ENCODE peak calls at places on chromosomes 13 and 19, in ten cellular contexts. Y is WTC11; H is GM06990; J is kidney epithelial cell; L is AG09309; T is PC-3; V is astrocyte of the spinal cord; W is CD8-positive, alpha-beta T cell; G is neural crest cell; K is RWPE1. Z is an unnamed sample.

GRCh38 chr19:42017040-42017439 is 23.0 kb upstream of the ATP1A3 start:
- DNase-seq in Y (no peak), H (no peak), J (no peak), L (no peak), T (peak; percentile 54), V (no peak), W (no peak), G (no peak), K (no peak), Z (no peak)

GRCh38 chr13:69199664-69200063 is 908.0 kb upstream of the ATXN8OS start:
- DNase-seq in Y (no peak), H (no peak), J (no peak), L (no peak), T (no peak), V (no peak), W (no peak), G (peak; percentile 6), K (no peak), Z (no peak)

GRCh38 chr19:10430505-10431253 is 10.3 kb downstream of the PDE4A start:
- DNase-seq in Y (peak; percentile 36), H (peak; percentile 66), J (no peak), L (no peak), T (peak; percentile 30), V (no peak), W (no peak), G (no peak), K (no peak), Z (no peak)

GRCh38 chr13:49643003-49643651 is 14.8 kb downstream of the ARL11 start:
- DNase-seq in Y (no peak), H (no peak), J (no peak), L (no peak), T (no peak), V (no peak), W (no peak), G (no peak), K (no peak), Z (no peak)

GRCh38 chr13:33917135-33917534 is 99.2 kb downstream of the RFC3 start:
- DNase-seq in Y (no peak), H (no peak), J (no peak), L (no peak), T (no peak), V (no peak), W (no peak), G (no peak), K (no peak), Z (no peak)

GRCh38 chr13:28755546-28755870 is 36.7 kb upstream of the SLC46A3 start:
- DNase-seq in Y (no peak), H (no peak), J (no peak), L (peak; percentile 58), T (no peak), V (no peak), W (no peak), G (no peak), K (no peak), Z (no peak)

GRCh38 chr13:40583738-40584137 is 82.7 kb downstream of the FOXO1 start:
- DNase-seq in Y (no peak), H (no peak), J (no peak), L (no peak), T (no peak), V (no peak), W (no peak), G (no peak), K (no peak), Z (no peak)

GRCh38 chr19:4057913-4058695 is 8.6 kb downstream of the ZBTB7A start:
- DNase-seq in Y (no peak), H (no peak), J (no peak), L (peak; percentile 63), T (peak; percentile 77), V (peak; percentile 79), W (peak; percentile 63), G (no peak), K (peak; percentile 90), Z (peak; percentile 96)

GRCh38 chr19:13843104-13843921 is 33.6 kb upstream of the NANOS3 start:
- DNase-seq in Y (peak; percentile 47), H (no peak), J (no peak), L (no peak), T (peak; percentile 92), V (peak; percentile 37), W (no peak), G (no peak), K (peak; percentile 88), Z (peak; percentile 97)

GRCh38 chr19:13844130-13844631 is 32.8 kb upstream of the NANOS3 start:
- DNase-seq in Y (no peak), H (no peak), J (no peak), L (no peak), T (no peak), V (no peak), W (peak; percentile 12), G (no peak), K (peak; percentile 73), Z (peak; percentile 69)

GRCh38 chr19:13840751-13841338 is 36.1 kb upstream of the NANOS3 start:
- DNase-seq in Y (no peak), H (no peak), J (no peak), L (no peak), T (no peak), V (peak; percentile 38), W (peak; percentile 42), G (no peak), K (no peak), Z (no peak)

GRCh38 chr19:13841339-13842293 is 35.3 kb upstream of the NANOS3 start:
- DNase-seq in Y (no peak), H (no peak), J (no peak), L (no peak), T (peak; percentile 57), V (peak; percentile 48), W (peak; percentile 45), G (no peak), K (no peak), Z (peak; percentile 91)

DNA sequence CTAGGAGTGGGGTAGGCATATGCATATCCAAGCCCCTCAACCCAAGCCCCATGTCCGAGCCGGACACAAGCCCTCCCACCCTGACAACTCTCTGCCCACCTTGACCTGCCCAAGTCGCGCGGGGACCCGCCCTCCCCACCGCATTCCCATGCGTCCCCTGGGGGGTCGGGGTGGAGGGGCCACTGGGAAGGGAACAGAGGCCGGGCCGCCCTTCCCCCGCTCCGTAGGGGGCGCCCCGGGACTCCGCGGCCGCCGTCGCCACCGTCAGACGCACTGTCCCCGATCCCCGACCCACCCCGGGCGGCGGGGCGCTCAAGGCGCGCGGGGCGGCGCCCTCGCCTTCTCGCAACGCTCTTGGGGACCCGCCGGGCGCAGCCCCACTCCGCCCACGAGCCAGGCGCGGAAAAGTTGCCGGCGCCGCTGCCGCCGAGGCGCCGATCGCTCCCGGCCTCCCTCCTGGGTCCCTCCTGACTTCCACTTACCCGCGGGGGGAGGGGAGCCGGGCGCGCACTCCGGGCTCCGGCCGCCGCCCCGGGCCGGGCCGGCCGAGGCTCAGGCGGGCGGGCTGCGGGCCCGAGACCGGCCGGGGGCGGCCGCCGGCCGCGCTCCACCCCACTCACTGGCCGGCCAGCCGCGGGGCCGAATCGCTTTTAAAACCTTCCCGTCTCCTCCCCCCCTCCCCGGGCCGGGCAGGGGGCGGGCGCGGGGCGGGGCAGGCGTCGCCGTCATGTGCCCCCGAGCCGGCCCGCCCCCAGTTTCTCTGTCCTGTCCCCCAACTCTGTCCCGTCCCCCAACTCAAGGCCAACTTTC is 34.4 kb upstream of the NANOS3 start:
- DNase-seq in Y (peak; percentile 59), H (peak; percentile 79), J (no peak), L (no peak), T (peak; percentile 83), V (peak; percentile 80), W (peak; percentile 85), G (no peak), K (peak; percentile 90), Z (peak; percentile 85)
- TF ChIP-seq CTCF in Y (no peak), H (peak; percentile 29), J (no peak), L (no peak), T (no peak), V (no peak), W (no peak), G (no peak), K (no peak), Z (no peak)

GRCh38 chr19:506404-507285 is 652 bp upstream of the TPGS1 start:
- DNase-seq in Y (peak; percentile 91), H (peak; percentile 93), J (peak; percentile 100), L (peak; percentile 100), T (peak; percentile 97), V (peak; percentile 100), W (peak; percentile 91), G (peak; percentile 94), K (peak; percentile 98), Z (peak; percentile 100)

GRCh38 chr19:510606-511100 is 3.4 kb downstream of the TPGS1 start:
- DNase-seq in Y (peak; percentile 96), H (peak; percentile 87), J (no peak), L (no peak), T (peak; percentile 82), V (peak; percentile 82), W (peak; percentile 96), G (peak; percentile 97), K (no peak), Z (peak; percentile 88)

GRCh38 chr19:504634-505033 is 2.7 kb upstream of the TPGS1 start:
- DNase-seq in Y (no peak), H (no peak), J (no peak), L (no peak), T (no peak), V (no peak), W (no peak), G (no peak), K (no peak), Z (no peak)

GRCh38 chr19:508204-509150 is 1.2 kb downstream of the TPGS1 start:
- DNase-seq in Y (no peak), H (no peak), J (no peak), L (no peak), T (no peak), V (no peak), W (no peak), G (no peak), K (no peak), Z (no peak)

GRCh38 chr19:507286-508203 is at the start of gene TPGS1:
- DNase-seq in Y (peak; percentile 93), H (peak; percentile 88), J (no peak), L (no peak), T (peak; percentile 67), V (peak; percentile 75), W (peak; percentile 83), G (peak; percentile 88), K (peak; percentile 74), Z (peak; percentile 77)
- TF ChIP-seq CTCF in Y (no peak), H (no peak), J (no peak), L (no peak), T (no peak), V (no peak), W (no peak), G (no peak), K (no peak), Z (no peak)

GRCh38 chr19:46491975-46492682 is 3.5 kb downstream of the PNMA8B start:
- DNase-seq in Y (no peak), H (no peak), J (no peak), L (no peak), T (no peak), V (no peak), W (no peak), G (no peak), K (no peak), Z (no peak)
- TF ChIP-seq CTCF in Y (no peak), H (no peak), J (no peak), L (no peak), T (no peak), V (no peak), W (no peak), G (no peak), K (no peak), Z (no peak)

DNA sequence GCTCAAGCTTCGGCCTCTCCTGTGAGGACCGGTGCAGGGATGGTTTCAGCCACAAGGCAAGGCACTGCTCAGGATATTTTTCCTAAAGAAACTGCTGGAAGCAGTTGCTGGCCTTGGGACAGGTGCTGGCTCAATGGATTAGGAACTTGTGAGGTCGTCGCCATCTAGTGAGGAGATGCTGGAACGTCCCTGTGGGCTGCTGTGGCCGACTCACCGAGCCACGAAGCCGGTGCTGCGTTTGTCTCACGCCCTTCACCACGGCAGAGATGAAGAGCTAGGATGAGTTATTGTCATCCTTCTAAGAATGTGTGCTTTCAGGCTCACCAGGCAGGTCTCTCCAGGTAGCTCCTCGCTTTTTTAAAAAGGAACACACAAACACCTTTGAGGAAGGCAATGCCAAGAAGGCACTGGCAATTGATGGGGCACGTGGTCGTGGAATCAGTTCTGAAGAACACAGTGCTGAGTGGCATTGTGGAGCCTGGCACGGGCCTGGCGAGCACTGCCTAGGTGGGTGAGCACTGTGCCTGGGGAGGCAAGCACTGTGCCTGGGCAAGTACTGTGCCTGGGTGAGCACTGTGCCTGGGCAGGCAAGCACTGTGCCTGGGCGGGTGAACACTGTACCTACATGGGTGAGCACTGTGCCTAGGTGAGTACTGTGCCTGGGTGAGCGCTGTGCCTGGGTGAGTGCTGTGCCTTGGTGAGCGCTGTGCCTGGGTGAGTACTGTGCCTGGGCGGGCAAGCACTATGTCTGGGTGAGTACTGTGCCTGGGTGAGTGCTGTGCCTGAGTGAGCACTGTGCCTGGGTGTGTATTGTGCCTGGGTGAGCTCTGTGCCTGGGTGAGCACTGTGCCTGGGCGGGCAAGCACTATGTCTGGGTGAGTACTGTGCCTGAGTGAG is 140.4 kb downstream of the TEX29 start:
- DNase-seq in Y (peak; percentile 56), H (no peak), J (peak; percentile 14), L (peak; percentile 8), T (peak; percentile 31), V (peak; percentile 15), W (no peak), G (peak; percentile 45), K (peak; percentile 35), Z (peak; percentile 40)
- TF ChIP-seq CTCF in Y (no peak), H (no peak), J (peak; percentile 37), L (peak; percentile 57), T (peak; percentile 42), V (peak; percentile 33), W (no peak), G (peak; percentile 61), K (peak; percentile 27), Z (no peak)